ENCODE peak calls at places on chromosome 19, in six cellular contexts. M, G, H, O, L and X are unnamed samples.

GRCh38 chr19:1567116-1567847 is 843 bp downstream of the MEX3D start:
- DNase-seq in G (no peak), H (no peak), L (no peak), M (no peak), O (no peak), X (no peak)

GRCh38 chr19:23525265-23525862 is 130.1 kb upstream of the ZNF91 start:
- DNase-seq in G (peak; percentile 9), H (no peak), O (no peak), L (no peak), M (no peak), X (no peak)

GRCh38 chr19:15332311-15332996 is at the start of gene BRD4:
- DNase-seq in O (peak; percentile 42), G (no peak), M (peak; percentile 86), H (peak; percentile 64), L (peak; percentile 88), X (peak; percentile 66)

GRCh38 chr19:38848299-38849146 is 1.3 kb downstream of the HNRNPL start:
- DNase-seq in G (no peak), O (no peak), L (no peak), M (no peak), H (no peak), X (no peak)

GRCh38 chr19:13781547-13781946 is 7.3 kb downstream of the C19orf53 start:
- DNase-seq in M (peak; percentile 67), G (no peak), H (peak; percentile 86), L (peak; percentile 78), O (peak; percentile 81), X (peak; percentile 61)

GRCh38 chr19:46289724-46290619 is 6.9 kb upstream of the HIF3A start:
- DNase-seq in H (no peak), G (no peak), M (no peak), L (no peak), O (no peak), X (no peak)

GRCh38 chr19:31354316-31354715 is 5.1 kb upstream of the TSHZ3 start:
- DNase-seq in G (no peak), M (no peak), L (no peak), H (no peak), O (no peak), X (no peak)

GRCh38 chr19:1041835-1042685 is 2.2 kb downstream of the ABCA7 start:
- DNase-seq in G (no peak), L (no peak), O (no peak), M (no peak), H (no peak), X (peak; percentile 93)

GRCh38 chr19:46591254-46591653 is 9.9 kb upstream of the CALM3 start:
- DNase-seq in O (no peak), H (no peak), M (no peak), L (no peak), G (no peak), X (no peak)

DNA sequence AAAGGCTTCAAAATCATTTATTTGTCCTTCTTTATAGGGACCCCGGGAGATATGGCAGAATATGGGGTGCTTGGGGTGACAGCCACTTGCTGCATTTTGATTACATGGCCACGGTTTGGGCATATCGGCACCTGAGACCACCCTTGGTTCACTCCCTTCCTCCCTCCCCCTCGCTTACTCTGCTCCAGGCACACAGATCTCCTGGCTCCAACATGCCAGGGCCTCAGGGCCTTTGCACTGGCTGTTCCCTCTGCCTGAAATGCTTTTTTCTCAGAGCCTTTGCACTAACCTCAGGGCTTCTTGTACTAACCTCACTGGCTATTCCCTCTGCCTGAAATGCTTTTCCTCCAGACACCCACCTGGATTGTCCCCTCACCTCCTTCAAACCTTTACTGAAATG is 23.8 kb downstream of the VAV1 start:
- DNase-seq in G (no peak), M (no peak), O (no peak), L (no peak), H (no peak), X (no peak)
- H3K27ac ChIP-seq in G (no peak overlapping the region), M (no peak overlapping the region), O (no peak overlapping the region), L (no peak overlapping the region), H (no peak overlapping the region), X (no peak overlapping the region)

GRCh38 chr19:17805427-17805826 is 10.5 kb downstream of the B3GNT3 start:
- DNase-seq in G (no peak), L (no peak), O (no peak), M (no peak), H (no peak), X (no peak)
- TF ChIP-seq CTCF in G (no peak), L (no peak), O (no peak), M (no peak), H (no peak), X (no peak)

GRCh38 chr19:55391702-55392615 is 6.2 kb downstream of the RPL28 start:
- DNase-seq in L (no peak), M (no peak), O (peak; percentile 77), H (no peak), G (no peak), X (no peak)
- H3K27ac ChIP-seq in L (no peak overlapping the region), M (no peak overlapping the region), O (no peak overlapping the region), H (no peak overlapping the region), G (peak overlapping the region; percentile 22), X (no peak overlapping the region)

GRCh38 chr19:58515259-58515658 is 3.5 kb upstream of the SLC27A5 start:
- DNase-seq in L (no peak), M (no peak), G (no peak), H (no peak), O (no peak), X (no peak)

GRCh38 chr19:58516246-58516836 is 3.3 kb downstream of the ZBTB45 start:
- DNase-seq in G (no peak), L (no peak), M (no peak), H (no peak), O (no peak), X (no peak)

GRCh38 chr19:58519087-58519354 is 589 bp downstream of the ZBTB45 start:
- DNase-seq in O (peak; percentile 74), L (peak; percentile 77), G (peak; percentile 73), H (peak; percentile 68), M (peak; percentile 87), X (peak; percentile 55)

GRCh38 chr19:58518261-58519086 is 1.1 kb downstream of the ZBTB45 start:
- DNase-seq in M (no peak), L (no peak), O (no peak), H (no peak), G (no peak), X (no peak)

DNA sequence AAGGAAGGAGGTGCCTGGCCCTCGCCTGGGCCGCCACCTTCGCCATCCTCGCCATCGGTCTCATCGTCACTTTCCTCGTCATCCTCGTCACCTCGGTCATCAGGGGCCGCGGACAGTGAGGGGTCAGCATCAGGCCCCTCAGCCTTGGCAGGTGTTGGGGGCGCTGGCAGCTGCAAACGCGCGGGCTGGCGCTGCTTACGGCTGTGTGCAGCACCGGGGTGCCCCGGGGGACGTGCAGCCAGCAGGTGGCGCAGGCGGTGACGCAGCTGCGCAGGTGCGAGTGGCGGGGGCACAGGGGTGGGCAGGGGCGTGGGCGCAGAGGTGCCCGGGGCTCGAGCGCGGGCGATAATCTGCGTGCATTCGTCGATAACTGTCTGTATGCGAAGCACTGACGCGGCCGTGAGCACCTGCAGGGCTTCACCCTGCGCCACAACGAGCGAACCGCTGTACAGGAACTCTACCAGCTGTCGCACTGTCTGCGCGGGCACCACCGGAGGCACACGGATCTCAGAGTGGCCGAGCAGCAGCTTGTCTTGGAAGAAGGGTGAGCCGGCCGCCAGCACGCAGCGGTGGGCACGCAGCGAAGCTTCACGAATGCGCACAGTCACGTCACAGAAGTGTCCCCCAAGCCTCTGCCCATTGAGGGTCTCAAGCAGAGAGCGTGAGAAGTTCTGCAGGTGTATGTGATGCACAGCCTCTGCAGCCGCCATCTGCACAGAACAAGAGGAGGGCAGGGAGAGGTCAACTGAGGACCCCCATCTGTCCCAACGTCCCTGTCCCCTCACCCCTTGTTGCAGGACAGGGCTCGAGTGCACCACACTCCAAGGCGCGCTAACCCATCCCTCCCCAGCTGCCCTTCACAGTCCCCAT is 2.4 kb downstream of the ZBTB45 start:
- DNase-seq in G (no peak), O (no peak), H (no peak), M (no peak), L (peak; percentile 59), X (peak; percentile 27)
- TF ChIP-seq CTCF in G (peak; percentile 17), O (no peak), H (no peak), M (no peak), L (no peak), X (no peak)

GRCh38 chr19:58439576-58440554 is at the start of gene ZNF132:
- DNase-seq in L (peak; percentile 96), O (peak; percentile 100), G (no peak), H (peak; percentile 99), M (no peak), X (peak; percentile 99)
- H3K27ac ChIP-seq in L (peak within 1 kb of the TSS; percentile 84), O (peak within 1 kb of the TSS; percentile 61), G (no peak within 1 kb of the TSS), H (peak within 1 kb of the TSS; percentile 81), M (no peak within 1 kb of the TSS), X (peak within 1 kb of the TSS; percentile 59)

GRCh38 chr19:12773571-12773970 is 1.8 kb downstream of the HOOK2 start:
- DNase-seq in O (peak; percentile 35), H (peak; percentile 51), G (no peak), M (no peak), L (no peak), X (no peak)
- TF ChIP-seq CTCF in O (peak; percentile 39), H (peak; percentile 35), G (peak; percentile 30), M (peak; percentile 31), L (peak; percentile 34), X (no peak)

GRCh38 chr19:16577531-16578052 is 5.4 kb upstream of the SLC35E1 start:
- DNase-seq in L (peak; percentile 44), H (no peak), O (no peak), G (no peak), M (no peak), X (no peak)
- H3K27ac ChIP-seq in L (no peak overlapping the region), H (no peak overlapping the region), O (no peak overlapping the region), G (no peak overlapping the region), M (peak overlapping the region; percentile 43), X (no peak overlapping the region)